ENCODE peak calls at places on chromosomes 13 and 19, in six cellular contexts. I is H1, Y is GM12891, P is K562, V is SK-N-SH, Z is HepG2. Q is an unnamed sample.

GRCh38 chr13:52353116-52353718 is 52.8 kb downstream of the THSD1 start:
- DNase-seq in I (no peak), Y (no peak), P (no peak), V (no peak), Z (no peak), Q (no peak)

GRCh38 chr19:41541990-41542584 is 33.9 kb upstream of the CEACAM21 start:
- DNase-seq in I (peak; percentile 87), Y (no peak), P (peak; percentile 76), V (peak; percentile 34), Z (peak; percentile 31), Q (no peak)

GRCh38 chr19:6811906-6812305 is 39.4 kb downstream of the VAV1 start:
- DNase-seq in I (no peak), Y (no peak), P (peak; percentile 69), V (peak; percentile 73), Z (peak; percentile 31), Q (no peak)

GRCh38 chr19:56619131-56619530 is 23.8 kb upstream of the SMIM17 start:
- DNase-seq in I (no peak), Y (no peak), P (no peak), V (no peak), Z (no peak), Q (no peak)

GRCh38 chr19:5042556-5042955 is 73.6 kb downstream of the KDM4B start:
- DNase-seq in I (no peak), Y (no peak), P (no peak), V (no peak), Z (no peak), Q (no peak)

GRCh38 chr13:19845758-19846157 is 17.7 kb downstream of the ZMYM5 start:
- DNase-seq in I (no peak), Y (no peak), P (peak; percentile 55), V (peak; percentile 32), Z (peak; percentile 57), Q (no peak)

GRCh38 chr13:62510906-62511655 is 1095.4 kb upstream of the PCDH20 start:
- DNase-seq in I (no peak), Y (no peak), P (no peak), V (no peak), Z (no peak), Q (no peak)

GRCh38 chr13:33711441-33711840 is 106.5 kb upstream of the RFC3 start:
- DNase-seq in I (no peak), Y (no peak), P (no peak), V (no peak), Z (no peak), Q (no peak)

GRCh38 chr13:65470781-65471180 is 1759.4 kb downstream of the PCDH9 start:
- DNase-seq in I (no peak), Y (no peak), P (no peak), V (no peak), Z (no peak), Q (no peak)
- TF ChIP-seq TAF1 in I (no peak), Y (no peak), P (no peak), V (no peak), Z (no peak), Q (no peak)

GRCh38 chr13:32427852-32428580 is at the start of gene N4BP2L1:
- DNase-seq in I (peak; percentile 76), Y (peak; percentile 50), P (no peak), V (peak; percentile 87), Z (peak; percentile 96), Q (peak; percentile 56)

GRCh38 chr13:32428581-32429072 is 697 bp upstream of the N4BP2L1 start:
- DNase-seq in I (no peak), Y (no peak), P (no peak), V (no peak), Z (no peak), Q (no peak)

GRCh38 chr13:32426981-32427851 is 714 bp downstream of the N4BP2L1 start:
- DNase-seq in I (peak; percentile 82), Y (no peak), P (no peak), V (peak; percentile 80), Z (no peak), Q (peak; percentile 29)

GRCh38 chr13:32425158-32425557 is 2.8 kb downstream of the N4BP2L1 start:
- DNase-seq in I (no peak), Y (no peak), P (no peak), V (no peak), Z (no peak), Q (no peak)

GRCh38 chr13:32426191-32426980 is 1.5 kb downstream of the N4BP2L1 start:
- DNase-seq in I (no peak), Y (no peak), P (no peak), V (no peak), Z (no peak), Q (no peak)
- TF ChIP-seq TAF1 in I (no peak), Y (no peak), P (no peak), V (no peak), Z (no peak), Q (peak; percentile 29)

GRCh38 chr19:51257471-51257870 is 6.6 kb downstream of the SIGLECL1 start:
- DNase-seq in I (no peak), Y (no peak), P (no peak), V (no peak), Z (no peak), Q (no peak)

GRCh38 chr19:51258761-51259160 is 7.9 kb downstream of the SIGLECL1 start:
- DNase-seq in I (no peak), Y (no peak), P (no peak), V (no peak), Z (no peak), Q (no peak)

GRCh38 chr19:51253088-51253806 is 2.4 kb downstream of the SIGLECL1 start:
- DNase-seq in I (no peak), Y (no peak), P (peak; percentile 15), V (no peak), Z (no peak), Q (no peak)

GRCh38 chr19:51258165-51258564 is 7.3 kb downstream of the SIGLECL1 start:
- DNase-seq in I (no peak), Y (no peak), P (no peak), V (no peak), Z (no peak), Q (no peak)

DNA sequence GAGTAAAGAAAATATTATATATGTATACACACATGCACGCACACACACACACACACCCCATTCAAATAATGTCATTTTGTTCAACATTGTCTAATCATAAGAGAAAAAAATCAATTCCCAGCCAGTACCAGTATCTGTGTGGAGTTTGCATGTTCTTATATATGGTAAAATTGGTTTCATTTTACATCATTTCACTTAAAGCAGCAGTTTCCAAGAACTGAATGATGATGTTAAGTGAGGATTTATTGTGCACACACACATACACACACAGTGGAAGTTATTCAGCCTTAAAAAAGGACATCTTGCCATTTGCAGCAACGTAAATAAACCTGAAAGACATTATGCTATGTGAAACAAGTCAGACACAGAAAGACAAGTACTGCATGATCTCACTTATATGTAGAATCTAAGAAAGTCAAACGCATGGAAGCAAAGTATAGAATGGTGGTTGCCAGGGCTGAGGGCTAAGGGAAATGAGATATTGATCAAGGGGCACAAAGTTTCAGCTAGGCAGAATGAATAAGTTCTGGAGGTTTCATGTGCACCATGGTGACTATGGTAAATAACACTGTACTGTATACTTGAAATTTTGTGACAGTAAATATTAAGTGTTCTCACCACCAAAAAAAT is 5.3 kb downstream of the SIGLECL1 start:
- DNase-seq in I (no peak), Y (no peak), P (no peak), V (no peak), Z (no peak), Q (no peak)
- TF ChIP-seq TAF1 in I (no peak), Y (no peak), P (no peak), V (no peak), Z (no peak), Q (no peak)

GRCh38 chr13:78649997-78650724 is 8.8 kb downstream of the OBI1 start:
- DNase-seq in I (no peak), Y (no peak), P (peak; percentile 24), V (no peak), Z (no peak), Q (no peak)
- TF ChIP-seq TAF1 in I (no peak), Y (no peak), P (no peak), V (no peak), Z (no peak), Q (no peak)

DNA sequence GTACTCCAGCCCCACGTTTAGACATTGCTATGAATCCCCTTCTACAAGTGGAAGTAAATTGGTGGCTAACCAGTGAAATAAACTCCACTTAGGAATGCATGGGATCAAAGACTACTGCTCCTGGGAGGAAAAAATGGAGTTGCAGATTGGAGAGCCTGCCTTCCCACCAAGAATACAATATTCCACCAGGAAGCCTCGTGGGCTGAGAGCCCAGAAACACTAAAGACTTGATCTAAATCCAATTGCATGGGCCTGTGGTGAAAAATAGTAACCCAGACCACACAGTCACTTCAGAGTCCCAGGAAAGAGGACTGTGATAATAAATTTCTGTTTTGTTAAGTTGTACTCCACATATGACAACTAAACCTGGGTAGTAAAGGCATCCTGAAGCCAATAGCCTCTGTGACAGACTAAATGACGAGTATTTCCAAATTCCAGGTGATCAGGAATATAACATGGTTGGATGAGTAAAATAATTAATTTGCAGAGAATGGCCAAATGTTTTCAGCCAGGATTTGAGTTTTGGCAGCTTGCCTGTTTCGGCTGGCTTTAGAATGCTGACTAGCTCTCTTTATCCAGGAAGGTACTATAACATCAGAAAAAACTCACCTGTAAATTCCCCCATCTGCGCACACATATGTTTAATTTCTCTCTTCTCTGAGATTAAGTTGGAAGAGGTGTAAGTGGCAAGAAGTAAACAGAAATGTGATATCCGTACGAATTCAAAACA is 480.3 kb downstream of the LIG4 start:
- DNase-seq in I (no peak), Y (no peak), P (no peak), V (no peak), Z (no peak), Q (no peak)
- TF ChIP-seq TAF1 in I (no peak), Y (no peak), P (no peak), V (no peak), Z (no peak), Q (no peak)

DNA sequence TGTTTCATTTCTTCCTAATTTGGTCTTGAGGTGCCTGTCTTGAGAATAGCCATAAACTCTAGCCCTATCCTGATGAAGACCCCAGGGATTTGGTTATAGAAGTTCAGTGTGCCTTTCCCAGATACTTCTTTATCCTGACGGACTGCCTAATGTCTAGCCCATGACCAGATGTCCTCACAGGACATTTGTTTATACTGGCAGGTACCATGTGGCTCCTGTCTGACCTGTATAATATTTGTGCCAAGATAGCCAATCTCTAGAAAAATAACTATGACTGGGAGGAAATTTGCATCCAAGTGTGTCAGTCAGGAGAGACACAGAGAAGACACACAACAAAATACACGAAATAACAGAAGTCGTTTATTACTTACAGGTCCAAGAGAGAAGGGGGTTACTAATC is 69.2 kb upstream of the MIR17HG start:
- DNase-seq in I (no peak), Y (no peak), P (no peak), V (no peak), Z (no peak), Q (no peak)
- TF ChIP-seq TAF1 in I (no peak), Y (no peak), P (no peak), V (no peak), Z (no peak), Q (no peak)

GRCh38 chr13:102800145-102801041 is 1.5 kb downstream of the BIVM start:
- DNase-seq in I (peak; percentile 92), Y (peak; percentile 85), P (peak; percentile 83), V (peak; percentile 95), Z (peak; percentile 66), Q (peak; percentile 83)
- TF ChIP-seq TAF1 in I (peak; percentile 41), Y (peak; percentile 13), P (peak; percentile 60), V (peak; percentile 35), Z (peak; percentile 50), Q (peak; percentile 25)

GRCh38 chr13:74136089-74136658 is 2.0 kb upstream of the KLF12 start:
- DNase-seq in I (no peak), Y (no peak), P (no peak), V (peak; percentile 58), Z (no peak), Q (no peak)
- TF ChIP-seq TAF1 in I (no peak), Y (no peak), P (no peak), V (no peak), Z (no peak), Q (no peak)

Q was measured in GM12892.